ENCODE peak calls at places on chromosomes 16 and 17, in six cellular contexts. One of them, this sample, is unnamed.

GRCh38 chr16:86065711-86066110 is 166.7 kb downstream of the IRF8 start:
- DNase-seq in H1: no peak
- DNase-seq in H9: no peak
- DNase-seq in mesenchymal stem cell: no peak
- DNase-seq in neuronal stem cell: no peak
- DNase-seq in trophoblast cell: no peak
- DNase-seq in this sample: no peak

GRCh38 chr17:38428150-38428642 is at the start of gene ARHGAP23:
- DNase-seq in neuronal stem cell: no peak
- DNase-seq in H1: peak; percentile 67
- DNase-seq in mesenchymal stem cell: peak; percentile 80
- DNase-seq in H9: peak; percentile 84
- DNase-seq in trophoblast cell: peak; percentile 30
- DNase-seq in this sample: peak; percentile 72

GRCh38 chr16:48452991-48453760 is 68.0 kb upstream of the SIAH1 start:
- DNase-seq in trophoblast cell: no peak
- DNase-seq in H1: no peak
- DNase-seq in neuronal stem cell: no peak
- DNase-seq in H9: no peak
- DNase-seq in mesenchymal stem cell: no peak
- DNase-seq in this sample: no peak

GRCh38 chr17:79201536-79202227 is 127.1 kb downstream of the ENGASE start:
- DNase-seq in H9: no peak
- DNase-seq in trophoblast cell: no peak
- DNase-seq in mesenchymal stem cell: peak; percentile 19
- DNase-seq in H1: no peak
- DNase-seq in neuronal stem cell: no peak
- DNase-seq in this sample: no peak

GRCh38 chr16:82761858-82762257 is 135.1 kb downstream of the CDH13 start:
- DNase-seq in neuronal stem cell: no peak
- DNase-seq in H1: no peak
- DNase-seq in trophoblast cell: no peak
- DNase-seq in H9: no peak
- DNase-seq in mesenchymal stem cell: peak; percentile 61
- DNase-seq in this sample: peak; percentile 38

GRCh38 chr16:65782537-65783290 is 583.8 kb upstream of the CDH5 start:
- DNase-seq in H1: peak; percentile 27
- DNase-seq in H9: no peak
- DNase-seq in neuronal stem cell: no peak
- DNase-seq in trophoblast cell: no peak
- DNase-seq in mesenchymal stem cell: peak; percentile 48
- DNase-seq in this sample: peak; percentile 55

GRCh38 chr17:83110755-83111154 is 31.3 kb downstream of the METRNL start:
- DNase-seq in neuronal stem cell: no peak
- DNase-seq in H9: no peak
- DNase-seq in H1: no peak
- DNase-seq in mesenchymal stem cell: no peak
- DNase-seq in trophoblast cell: no peak
- DNase-seq in this sample: peak; percentile 46

GRCh38 chr17:11404877-11405276 is 163.9 kb downstream of the SHISA6 start:
- DNase-seq in trophoblast cell: no peak
- DNase-seq in H9: no peak
- DNase-seq in mesenchymal stem cell: no peak
- DNase-seq in neuronal stem cell: no peak
- DNase-seq in H1: no peak
- DNase-seq in this sample: no peak

GRCh38 chr16:57979006-57979585 is 8.2 kb upstream of the CNGB1 start:
- DNase-seq in mesenchymal stem cell: no peak
- DNase-seq in neuronal stem cell: no peak
- DNase-seq in trophoblast cell: no peak
- DNase-seq in H1: no peak
- DNase-seq in H9: no peak
- DNase-seq in this sample: no peak

GRCh38 chr16:14013571-14014283 is 57.4 kb upstream of the MRTFB start:
- DNase-seq in trophoblast cell: peak; percentile 90
- DNase-seq in mesenchymal stem cell: peak; percentile 88
- DNase-seq in H1: no peak
- DNase-seq in neuronal stem cell: no peak
- DNase-seq in H9: no peak
- DNase-seq in this sample: peak; percentile 93

GRCh38 chr16:79580465-79581200 is 19.9 kb downstream of the MAF start:
- DNase-seq in trophoblast cell: peak; percentile 44
- DNase-seq in H1: no peak
- DNase-seq in mesenchymal stem cell: no peak
- DNase-seq in neuronal stem cell: no peak
- DNase-seq in H9: no peak
- DNase-seq in this sample: no peak

GRCh38 chr17:17114592-17115225 is 72.5 kb downstream of the MPRIP start:
- DNase-seq in neuronal stem cell: no peak
- DNase-seq in H9: no peak
- DNase-seq in H1: no peak
- DNase-seq in mesenchymal stem cell: no peak
- DNase-seq in trophoblast cell: no peak
- DNase-seq in this sample: no peak

GRCh38 chr17:75574404-75575093 is 13.1 kb upstream of the MYO15B start:
- DNase-seq in neuronal stem cell: no peak
- DNase-seq in H9: no peak
- DNase-seq in H1: no peak
- DNase-seq in mesenchymal stem cell: no peak
- DNase-seq in trophoblast cell: no peak
- DNase-seq in this sample: no peak

GRCh38 chr17:2749058-2749783 is at the start of gene CCDC92B:
- DNase-seq in H9: peak; percentile 51
- DNase-seq in trophoblast cell: no peak
- DNase-seq in mesenchymal stem cell: no peak
- DNase-seq in H1: peak; percentile 62
- DNase-seq in neuronal stem cell: peak; percentile 15
- DNase-seq in this sample: no peak

GRCh38 chr16:1874854-1875253 is 2.9 kb upstream of the MEIOB start:
- DNase-seq in neuronal stem cell: no peak
- DNase-seq in mesenchymal stem cell: no peak
- DNase-seq in trophoblast cell: no peak
- DNase-seq in H9: no peak
- DNase-seq in H1: no peak
- DNase-seq in this sample: no peak

GRCh38 chr16:55515110-55515509 is 6.2 kb downstream of the LPCAT2 start:
- DNase-seq in neuronal stem cell: no peak
- DNase-seq in H9: no peak
- DNase-seq in mesenchymal stem cell: peak; percentile 42
- DNase-seq in trophoblast cell: no peak
- DNase-seq in H1: no peak
- DNase-seq in this sample: peak; percentile 54

GRCh38 chr16:28112908-28113307 is 49.4 kb upstream of the GSG1L start:
- DNase-seq in H9: no peak
- DNase-seq in H1: no peak
- DNase-seq in neuronal stem cell: no peak
- DNase-seq in mesenchymal stem cell: no peak
- DNase-seq in trophoblast cell: no peak
- DNase-seq in this sample: no peak
- H4K91ac ChIP-seq in H9: no peak overlapping the region
- H4K91ac ChIP-seq in H1: no peak overlapping the region
- H4K91ac ChIP-seq in neuronal stem cell: no peak overlapping the region
- H4K91ac ChIP-seq in mesenchymal stem cell: peak overlapping the region; percentile 10
- H4K91ac ChIP-seq in trophoblast cell: no peak overlapping the region
- H4K91ac ChIP-seq in this sample: no peak overlapping the region

GRCh38 chr16:89720859-89721643 is at the start of the genes VPS9D1 and ZNF276:
- DNase-seq in mesenchymal stem cell: peak; percentile 84
- DNase-seq in neuronal stem cell: peak; percentile 81
- DNase-seq in trophoblast cell: peak; percentile 80
- DNase-seq in H9: peak; percentile 79
- DNase-seq in H1: peak; percentile 89
- DNase-seq in this sample: peak; percentile 69

GRCh38 chr16:89721644-89722391 is 481 bp downstream of the ZNF276 start:
- DNase-seq in H9: no peak
- DNase-seq in mesenchymal stem cell: peak; percentile 64
- DNase-seq in H1: no peak
- DNase-seq in trophoblast cell: no peak
- DNase-seq in neuronal stem cell: no peak
- DNase-seq in this sample: peak; percentile 34

GRCh38 chr16:89720520-89720858 is 209 bp downstream of the VPS9D1 start:
- DNase-seq in H9: peak; percentile 67
- DNase-seq in neuronal stem cell: peak; percentile 63
- DNase-seq in trophoblast cell: no peak
- DNase-seq in mesenchymal stem cell: peak; percentile 58
- DNase-seq in H1: peak; percentile 85
- DNase-seq in this sample: no peak

GRCh38 chr16:89722392-89723278 is 1.3 kb downstream of the ZNF276 start:
- DNase-seq in mesenchymal stem cell: no peak
- DNase-seq in H9: no peak
- DNase-seq in trophoblast cell: no peak
- DNase-seq in neuronal stem cell: no peak
- DNase-seq in H1: peak; percentile 62
- DNase-seq in this sample: peak; percentile 16

DNA sequence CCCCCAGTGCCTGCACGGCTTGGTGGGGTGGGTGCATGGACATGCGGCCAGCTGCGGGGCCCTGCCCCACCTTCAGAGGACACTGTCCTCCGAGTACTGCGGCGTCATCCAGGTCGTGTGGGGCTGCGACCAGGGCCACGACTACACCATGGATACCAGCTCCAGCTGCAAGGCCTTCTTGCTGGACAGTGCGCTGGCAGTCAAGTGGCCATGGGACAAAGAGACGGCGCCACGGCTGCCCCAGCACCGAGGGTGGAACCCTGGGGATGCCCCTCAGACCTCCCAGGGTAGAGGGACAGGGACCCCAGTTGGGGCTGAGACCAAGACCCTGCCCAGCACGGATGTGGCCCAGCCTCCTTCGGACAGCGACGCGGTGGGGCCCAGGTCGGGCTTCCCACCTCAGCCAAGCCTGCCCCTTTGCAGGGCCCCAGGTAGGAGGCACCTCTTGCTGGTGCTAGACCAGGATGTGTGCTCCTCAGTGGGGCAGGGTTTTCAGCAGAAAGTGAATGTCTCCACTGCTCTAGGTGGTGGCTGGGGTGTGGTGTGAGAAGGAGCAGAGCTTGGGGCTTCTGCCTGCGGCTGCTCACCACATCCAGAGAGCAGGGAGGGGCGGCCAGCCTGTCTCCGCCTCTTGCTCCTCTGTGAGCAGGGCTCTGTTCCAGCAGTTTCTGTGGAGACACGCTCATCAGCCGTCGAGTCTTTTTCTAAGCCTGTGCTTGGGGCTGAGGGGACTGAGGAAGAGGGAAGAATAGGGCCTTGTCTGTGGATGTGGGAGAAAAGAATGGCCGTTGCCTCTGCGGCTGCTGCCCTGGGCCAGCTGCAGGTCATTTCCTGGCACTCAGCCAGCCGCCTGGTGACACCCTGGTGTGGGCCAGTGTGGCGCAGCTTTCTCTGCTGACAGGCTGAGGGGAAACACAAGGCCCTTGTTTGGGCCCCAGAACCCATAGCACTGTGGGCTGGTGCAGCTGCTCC is 2.2 kb downstream of the ZNF276 start:
- DNase-seq in neuronal stem cell: no peak
- DNase-seq in mesenchymal stem cell: no peak
- DNase-seq in H1: no peak
- DNase-seq in H9: no peak
- DNase-seq in trophoblast cell: no peak
- DNase-seq in this sample: peak; percentile 14
- H4K91ac ChIP-seq in neuronal stem cell: no peak overlapping the region
- H4K91ac ChIP-seq in mesenchymal stem cell: no peak overlapping the region
- H4K91ac ChIP-seq in H1: no peak overlapping the region
- H4K91ac ChIP-seq in H9: no peak overlapping the region
- H4K91ac ChIP-seq in trophoblast cell: no peak overlapping the region
- H4K91ac ChIP-seq in this sample: no peak overlapping the region

DNA sequence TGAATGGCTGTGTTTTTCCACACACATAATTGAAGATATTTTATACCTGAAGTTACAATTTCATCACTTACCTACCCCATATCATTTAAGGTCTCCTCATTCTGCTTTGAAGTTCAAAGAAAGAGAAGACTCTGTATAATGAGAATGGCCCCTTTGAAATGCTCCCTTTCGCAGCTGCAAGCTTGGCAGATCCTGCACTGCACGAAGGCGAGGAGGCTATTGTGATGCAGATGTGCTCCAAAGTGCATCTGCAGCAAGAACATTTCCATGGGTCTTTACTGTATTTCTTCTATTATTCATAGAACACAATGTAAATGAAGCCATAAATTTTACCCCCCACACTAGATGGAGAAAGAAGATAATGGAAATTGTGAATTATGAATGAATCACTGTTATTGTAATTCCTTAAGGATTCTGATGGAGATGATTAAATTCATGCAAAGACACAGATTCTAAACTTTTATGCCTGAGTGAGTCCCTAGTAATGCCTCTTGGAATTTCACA is 178.6 kb downstream of the CHD9NB start:
- DNase-seq in neuronal stem cell: no peak
- DNase-seq in trophoblast cell: no peak
- DNase-seq in mesenchymal stem cell: no peak
- DNase-seq in H1: no peak
- DNase-seq in H9: peak; percentile 52
- DNase-seq in this sample: no peak
- H4K91ac ChIP-seq in neuronal stem cell: no peak overlapping the region
- H4K91ac ChIP-seq in trophoblast cell: no peak overlapping the region
- H4K91ac ChIP-seq in mesenchymal stem cell: no peak overlapping the region
- H4K91ac ChIP-seq in H1: no peak overlapping the region
- H4K91ac ChIP-seq in H9: no peak overlapping the region
- H4K91ac ChIP-seq in this sample: no peak overlapping the region

GRCh38 chr16:67555795-67556212 is 6.5 kb upstream of the CTCF start:
- DNase-seq in H1: no peak
- DNase-seq in H9: no peak
- DNase-seq in mesenchymal stem cell: peak; percentile 61
- DNase-seq in neuronal stem cell: no peak
- DNase-seq in trophoblast cell: no peak
- DNase-seq in this sample: peak; percentile 72
- H4K91ac ChIP-seq in H1: no peak overlapping the region
- H4K91ac ChIP-seq in H9: no peak overlapping the region
- H4K91ac ChIP-seq in mesenchymal stem cell: no peak overlapping the region
- H4K91ac ChIP-seq in neuronal stem cell: no peak overlapping the region
- H4K91ac ChIP-seq in trophoblast cell: no peak overlapping the region
- H4K91ac ChIP-seq in this sample: no peak overlapping the region

This sample was measured in IMR-90.